ENCODE peak calls at places on chromosomes 16 and 17, in eight cellular contexts. One of them, this sample, is unnamed.

GRCh38 chr16:87678618-87679017 is 76.3 kb downstream of the JPH3 start:
- DNase-seq in testis: no peak
- DNase-seq in left ventricle myocardium inferior: no peak
- DNase-seq in small intestine: no peak
- DNase-seq in adrenal gland: no peak
- DNase-seq in fibroblast of lung: no peak
- DNase-seq in A549: peak; percentile 46
- DNase-seq in GM23338: no peak
- DNase-seq in this sample: no peak

GRCh38 chr17:1413281-1413791 is 13.3 kb upstream of the YWHAE start:
- DNase-seq in adrenal gland: peak; percentile 88
- DNase-seq in A549: no peak
- DNase-seq in fibroblast of lung: peak; percentile 85
- DNase-seq in small intestine: peak; percentile 89
- DNase-seq in testis: peak; percentile 74
- DNase-seq in GM23338: no peak
- DNase-seq in left ventricle myocardium inferior: peak; percentile 82
- DNase-seq in this sample: no peak

GRCh38 chr16:71880176-71880575 is 3.8 kb downstream of the ZNF821 start:
- DNase-seq in fibroblast of lung: no peak
- DNase-seq in testis: no peak
- DNase-seq in left ventricle myocardium inferior: no peak
- DNase-seq in adrenal gland: no peak
- DNase-seq in small intestine: no peak
- DNase-seq in A549: no peak
- DNase-seq in GM23338: no peak
- DNase-seq in this sample: no peak

GRCh38 chr16:65142276-65142675 is 20.4 kb upstream of the CDH11 start:
- DNase-seq in small intestine: no peak
- DNase-seq in adrenal gland: no peak
- DNase-seq in GM23338: no peak
- DNase-seq in left ventricle myocardium inferior: no peak
- DNase-seq in A549: no peak
- DNase-seq in fibroblast of lung: peak; percentile 29
- DNase-seq in testis: no peak
- DNase-seq in this sample: no peak

GRCh38 chr17:77882040-77882439 is 76.5 kb upstream of the TNRC6C start:
- DNase-seq in testis: no peak
- DNase-seq in small intestine: no peak
- DNase-seq in fibroblast of lung: no peak
- DNase-seq in A549: no peak
- DNase-seq in adrenal gland: no peak
- DNase-seq in left ventricle myocardium inferior: no peak
- DNase-seq in GM23338: no peak
- DNase-seq in this sample: no peak

GRCh38 chr17:31650756-31651520 is 208.1 kb downstream of the COPRS start:
- DNase-seq in fibroblast of lung: no peak
- DNase-seq in testis: no peak
- DNase-seq in small intestine: no peak
- DNase-seq in A549: no peak
- DNase-seq in GM23338: no peak
- DNase-seq in adrenal gland: no peak
- DNase-seq in left ventricle myocardium inferior: no peak
- DNase-seq in this sample: no peak

GRCh38 chr17:9294661-9295210 is 273.4 kb downstream of the NTN1 start:
- DNase-seq in testis: no peak
- DNase-seq in adrenal gland: no peak
- DNase-seq in A549: no peak
- DNase-seq in GM23338: no peak
- DNase-seq in left ventricle myocardium inferior: no peak
- DNase-seq in small intestine: no peak
- DNase-seq in fibroblast of lung: no peak
- DNase-seq in this sample: no peak

GRCh38 chr17:549197-550040 is 165.2 kb downstream of the VPS53 start:
- DNase-seq in testis: no peak
- DNase-seq in adrenal gland: no peak
- DNase-seq in fibroblast of lung: peak; percentile 87
- DNase-seq in left ventricle myocardium inferior: no peak
- DNase-seq in GM23338: no peak
- DNase-seq in A549: no peak
- DNase-seq in small intestine: no peak
- DNase-seq in this sample: no peak

GRCh38 chr17:51439395-51440229 is 179.3 kb downstream of the UTP18 start:
- DNase-seq in testis: no peak
- DNase-seq in small intestine: no peak
- DNase-seq in adrenal gland: no peak
- DNase-seq in left ventricle myocardium inferior: no peak
- DNase-seq in A549: no peak
- DNase-seq in GM23338: no peak
- DNase-seq in fibroblast of lung: no peak
- DNase-seq in this sample: no peak

GRCh38 chr16:80708823-80709222 is 95.6 kb downstream of the CDYL2 start:
- DNase-seq in adrenal gland: no peak
- DNase-seq in GM23338: no peak
- DNase-seq in fibroblast of lung: no peak
- DNase-seq in left ventricle myocardium inferior: no peak
- DNase-seq in small intestine: no peak
- DNase-seq in A549: no peak
- DNase-seq in testis: no peak
- DNase-seq in this sample: no peak

GRCh38 chr17:17305282-17305801 is 2.2 kb downstream of the NT5M start:
- DNase-seq in fibroblast of lung: no peak
- DNase-seq in left ventricle myocardium inferior: no peak
- DNase-seq in small intestine: peak; percentile 50
- DNase-seq in GM23338: no peak
- DNase-seq in A549: no peak
- DNase-seq in adrenal gland: no peak
- DNase-seq in testis: peak; percentile 46
- DNase-seq in this sample: no peak

GRCh38 chr17:38586788-38587187 is 19.0 kb downstream of the SRCIN1 start:
- DNase-seq in adrenal gland: no peak
- DNase-seq in testis: no peak
- DNase-seq in fibroblast of lung: no peak
- DNase-seq in GM23338: no peak
- DNase-seq in A549: no peak
- DNase-seq in left ventricle myocardium inferior: no peak
- DNase-seq in small intestine: no peak
- DNase-seq in this sample: no peak

GRCh38 chr16:11877374-11877773 is 26.0 kb upstream of the RSL1D1 start:
- DNase-seq in A549: no peak
- DNase-seq in testis: no peak
- DNase-seq in small intestine: no peak
- DNase-seq in adrenal gland: no peak
- DNase-seq in GM23338: no peak
- DNase-seq in left ventricle myocardium inferior: no peak
- DNase-seq in fibroblast of lung: peak; percentile 34
- DNase-seq in this sample: no peak

GRCh38 chr17:49117581-49118230 is 14.9 kb upstream of the B4GALNT2 start:
- DNase-seq in GM23338: no peak
- DNase-seq in fibroblast of lung: no peak
- DNase-seq in testis: no peak
- DNase-seq in A549: no peak
- DNase-seq in adrenal gland: no peak
- DNase-seq in small intestine: peak; percentile 86
- DNase-seq in left ventricle myocardium inferior: no peak
- DNase-seq in this sample: no peak

GRCh38 chr17:4914009-4914408 is 11.1 kb upstream of the CHRNE start:
- DNase-seq in adrenal gland: no peak
- DNase-seq in GM23338: no peak
- DNase-seq in testis: peak; percentile 79
- DNase-seq in left ventricle myocardium inferior: no peak
- DNase-seq in A549: no peak
- DNase-seq in small intestine: peak; percentile 74
- DNase-seq in fibroblast of lung: no peak
- DNase-seq in this sample: no peak

GRCh38 chr16:31081428-31082351 is 7.1 kb downstream of the PRSS53 start:
- DNase-seq in A549: no peak
- DNase-seq in left ventricle myocardium inferior: no peak
- DNase-seq in small intestine: no peak
- DNase-seq in GM23338: no peak
- DNase-seq in testis: no peak
- DNase-seq in fibroblast of lung: no peak
- DNase-seq in adrenal gland: no peak
- DNase-seq in this sample: no peak

GRCh38 chr17:77280304-77280910 is 139.6 kb downstream of the SEC14L1 start:
- DNase-seq in small intestine: peak; percentile 63
- DNase-seq in A549: no peak
- DNase-seq in GM23338: peak; percentile 50
- DNase-seq in left ventricle myocardium inferior: peak; percentile 20
- DNase-seq in testis: no peak
- DNase-seq in adrenal gland: no peak
- DNase-seq in fibroblast of lung: peak; percentile 88
- DNase-seq in this sample: no peak

GRCh38 chr16:12459401-12459791 is 344.3 kb downstream of the CPPED1 start:
- DNase-seq in small intestine: no peak
- DNase-seq in left ventricle myocardium inferior: peak; percentile 36
- DNase-seq in GM23338: no peak
- DNase-seq in adrenal gland: peak; percentile 71
- DNase-seq in A549: no peak
- DNase-seq in testis: peak; percentile 30
- DNase-seq in fibroblast of lung: no peak
- DNase-seq in this sample: peak; percentile 24

GRCh38 chr17:48597775-48598631 is 4.4 kb upstream of the HOXB5 start:
- DNase-seq in GM23338: peak; percentile 65
- DNase-seq in small intestine: no peak
- DNase-seq in testis: no peak
- DNase-seq in fibroblast of lung: peak; percentile 46
- DNase-seq in adrenal gland: peak; percentile 69
- DNase-seq in A549: no peak
- DNase-seq in left ventricle myocardium inferior: no peak
- DNase-seq in this sample: no peak

GRCh38 chr17:81534157-81535006 is 6.2 kb downstream of the FSCN2 start:
- DNase-seq in fibroblast of lung: no peak
- DNase-seq in left ventricle myocardium inferior: no peak
- DNase-seq in GM23338: no peak
- DNase-seq in testis: no peak
- DNase-seq in adrenal gland: no peak
- DNase-seq in A549: no peak
- DNase-seq in small intestine: no peak
- DNase-seq in this sample: no peak

GRCh38 chr17:6269474-6269873 is 165.4 kb downstream of the AIPL1 start:
- DNase-seq in testis: peak; percentile 52
- DNase-seq in left ventricle myocardium inferior: peak; percentile 22
- DNase-seq in A549: peak; percentile 35
- DNase-seq in adrenal gland: peak; percentile 44
- DNase-seq in GM23338: peak; percentile 82
- DNase-seq in small intestine: peak; percentile 4
- DNase-seq in fibroblast of lung: peak; percentile 54
- DNase-seq in this sample: no peak

GRCh38 chr17:40291311-40291710 is 3.6 kb downstream of the CDC6 start:
- DNase-seq in GM23338: no peak
- DNase-seq in left ventricle myocardium inferior: peak; percentile 51
- DNase-seq in adrenal gland: no peak
- DNase-seq in fibroblast of lung: no peak
- DNase-seq in small intestine: no peak
- DNase-seq in A549: no peak
- DNase-seq in testis: no peak
- DNase-seq in this sample: no peak

GRCh38 chr16:1308977-1309885 is at the start of gene UBE2I:
- DNase-seq in left ventricle myocardium inferior: peak; percentile 96
- DNase-seq in testis: peak; percentile 98
- DNase-seq in small intestine: peak; percentile 99
- DNase-seq in A549: peak; percentile 88
- DNase-seq in GM23338: peak; percentile 96
- DNase-seq in fibroblast of lung: peak; percentile 99
- DNase-seq in adrenal gland: peak; percentile 98
- DNase-seq in this sample: peak; percentile 98
- H3K4me1 ChIP-seq in left ventricle myocardium inferior: peaks cover 47% of the 10 kb centered on the region
- H3K4me1 ChIP-seq in testis: peaks cover 24% of the 10 kb centered on the region
- H3K4me1 ChIP-seq in small intestine: peaks cover 6% of the 10 kb centered on the region
- H3K4me1 ChIP-seq in A549: peaks cover 19% of the 10 kb centered on the region
- H3K4me1 ChIP-seq in GM23338: peaks cover 9% of the 10 kb centered on the region
- H3K4me1 ChIP-seq in fibroblast of lung: peaks cover 10% of the 10 kb centered on the region
- H3K4me1 ChIP-seq in adrenal gland: peaks cover 28% of the 10 kb centered on the region
- H3K4me1 ChIP-seq in this sample: peaks cover 26% of the 10 kb centered on the region

GRCh38 chr17:76272541-76273434 is 7.6 kb downstream of the UBALD2 start:
- DNase-seq in small intestine: no peak
- DNase-seq in left ventricle myocardium inferior: no peak
- DNase-seq in GM23338: no peak
- DNase-seq in testis: no peak
- DNase-seq in A549: no peak
- DNase-seq in adrenal gland: no peak
- DNase-seq in fibroblast of lung: no peak
- DNase-seq in this sample: no peak
- H3K4me1 ChIP-seq in small intestine: peaks cover 16% of the 10 kb centered on the region
- H3K4me1 ChIP-seq in left ventricle myocardium inferior: peaks cover 63% of the 10 kb centered on the region
- H3K4me1 ChIP-seq in GM23338: peaks cover 25% of the 10 kb centered on the region
- H3K4me1 ChIP-seq in testis: peaks cover 26% of the 10 kb centered on the region
- H3K4me1 ChIP-seq in A549: peaks cover 19% of the 10 kb centered on the region
- H3K4me1 ChIP-seq in adrenal gland: peaks cover 6% of the 10 kb centered on the region
- H3K4me1 ChIP-seq in fibroblast of lung: peaks cover 9% of the 10 kb centered on the region
- H3K4me1 ChIP-seq in this sample: peaks cover 9% of the 10 kb centered on the region

DNA sequence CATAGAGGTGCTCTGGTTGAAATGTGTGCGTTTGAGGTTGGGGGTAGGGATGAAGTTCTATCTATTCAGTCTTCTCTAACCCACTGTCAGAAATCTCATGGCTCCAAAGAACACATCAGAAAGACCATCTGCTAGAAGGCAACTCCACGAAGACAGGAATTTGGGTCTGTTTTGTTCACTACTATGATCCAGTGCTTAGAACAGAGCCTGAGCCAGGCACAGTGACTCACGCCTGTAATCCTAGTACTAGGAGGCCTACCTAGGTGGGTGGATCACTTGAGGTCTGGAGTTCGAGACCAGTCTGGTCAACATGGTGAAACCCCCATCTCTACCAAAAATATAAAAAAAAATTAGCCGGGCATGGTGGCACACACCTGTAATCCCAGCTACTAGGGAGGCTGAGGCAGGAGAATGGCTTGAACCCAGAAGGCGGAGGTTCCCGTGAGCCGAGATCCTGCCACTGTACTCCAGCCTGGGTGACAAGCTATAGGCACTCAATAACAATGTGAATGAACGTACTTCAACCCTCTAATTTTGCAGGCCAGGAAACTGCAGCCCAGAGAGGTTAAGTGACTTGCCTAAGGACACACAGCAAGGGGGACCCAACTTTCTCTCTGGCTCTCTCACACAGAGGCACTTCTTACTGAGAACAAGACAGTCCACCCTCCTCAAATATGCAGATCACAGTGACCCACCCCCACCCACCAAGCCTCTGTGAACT is 2.2 kb downstream of the CASKIN2 start:
- DNase-seq in fibroblast of lung: peak; percentile 25
- DNase-seq in left ventricle myocardium inferior: no peak
- DNase-seq in GM23338: no peak
- DNase-seq in small intestine: no peak
- DNase-seq in testis: no peak
- DNase-seq in A549: no peak
- DNase-seq in adrenal gland: no peak
- DNase-seq in this sample: no peak
- H3K4me1 ChIP-seq in fibroblast of lung: peaks cover 3% of the 10 kb centered on the region
- H3K4me1 ChIP-seq in left ventricle myocardium inferior: peaks cover 96% of the 10 kb centered on the region
- H3K4me1 ChIP-seq in GM23338: peaks cover 7% of the 10 kb centered on the region
- H3K4me1 ChIP-seq in small intestine: no peaks in the 10 kb centered on the region
- H3K4me1 ChIP-seq in testis: peaks cover 27% of the 10 kb centered on the region
- H3K4me1 ChIP-seq in A549: peaks cover 50% of the 10 kb centered on the region
- H3K4me1 ChIP-seq in adrenal gland: peaks cover 26% of the 10 kb centered on the region
- H3K4me1 ChIP-seq in this sample: peaks cover 23% of the 10 kb centered on the region

DNA sequence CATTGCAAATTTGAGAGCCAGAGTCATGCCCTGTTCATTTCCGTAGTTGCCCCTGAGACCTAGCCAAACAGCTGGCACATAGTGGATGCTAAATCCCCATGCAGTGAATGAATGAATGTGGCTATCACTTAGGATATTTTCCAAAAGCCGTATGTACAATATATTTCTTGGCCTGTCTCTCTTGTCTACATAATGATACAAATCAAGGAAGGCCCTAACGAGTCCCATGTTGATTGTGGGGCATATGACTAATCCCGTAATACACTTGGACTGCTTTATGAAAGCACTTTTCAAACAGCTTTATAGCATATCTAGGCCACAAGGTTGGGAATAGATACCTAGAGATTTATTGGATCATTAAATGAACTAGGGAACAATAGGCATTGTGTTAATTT is 478.0 kb downstream of the SLC39A11 start:
- DNase-seq in fibroblast of lung: peak; percentile 57
- DNase-seq in A549: no peak
- DNase-seq in GM23338: no peak
- DNase-seq in small intestine: peak; percentile 69
- DNase-seq in adrenal gland: no peak
- DNase-seq in left ventricle myocardium inferior: no peak
- DNase-seq in testis: no peak
- DNase-seq in this sample: no peak
- H3K4me1 ChIP-seq in fibroblast of lung: no peaks in the 10 kb centered on the region
- H3K4me1 ChIP-seq in A549: peaks cover 74% of the 10 kb centered on the region
- H3K4me1 ChIP-seq in GM23338: peaks cover 8% of the 10 kb centered on the region
- H3K4me1 ChIP-seq in small intestine: no peaks in the 10 kb centered on the region
- H3K4me1 ChIP-seq in adrenal gland: no peaks in the 10 kb centered on the region
- H3K4me1 ChIP-seq in left ventricle myocardium inferior: no peaks in the 10 kb centered on the region
- H3K4me1 ChIP-seq in testis: peaks cover 7% of the 10 kb centered on the region
- H3K4me1 ChIP-seq in this sample: no peaks in the 10 kb centered on the region

This sample was measured in ovary.